ENCODE peak calls at places on chromosomes 16 and 17, in ten cellular contexts. M, U, K, G, F, V, P, X, H and E are unnamed samples.

GRCh38 chr16:12573300-12573699 is 230.4 kb downstream of the CPPED1 start:
- DNase-seq in H (no peak), X (no peak), M (no peak), U (peak), G (no peak), K (no peak), P (no peak), V (peak), F (peak), E (no peak)

GRCh38 chr16:66342294-66342900 is 24.1 kb upstream of the CDH5 start:
- DNase-seq in H (peak), P (peak), G (no peak), V (no peak), M (no peak), K (no peak), F (no peak), X (peak), U (no peak), E (no peak)

GRCh38 chr16:81493755-81494433 is 49.3 kb downstream of the CMIP start:
- DNase-seq in G (no peak), K (peak), H (peak), V (no peak), P (no peak), M (peak), F (peak), U (no peak), X (peak), E (no peak)

GRCh38 chr17:75010683-75011406 is 1.6 kb upstream of the MRPL58 start:
- DNase-seq in H (peak), V (no peak), M (no peak), G (no peak), X (peak), K (peak), F (peak), P (no peak), U (no peak), E (no peak)

GRCh38 chr17:40984226-40984625 is at the start of gene KRT40:
- DNase-seq in K (no peak), U (no peak), M (no peak), H (no peak), P (no peak), G (no peak), X (no peak), F (no peak), V (no peak), E (no peak)

GRCh38 chr17:67474081-67474661 is 97.1 kb downstream of the PITPNC1 start:
- DNase-seq in M (no peak), K (no peak), X (no peak), G (no peak), H (no peak), F (peak), U (peak), V (no peak), P (no peak), E (no peak)

GRCh38 chr16:21263640-21264211 is 14.4 kb downstream of the CRYM start:
- DNase-seq in U (no peak), P (peak), F (no peak), M (no peak), K (no peak), G (no peak), X (no peak), V (no peak), H (no peak), E (no peak)

GRCh38 chr17:3167574-3167973 is 29.7 kb upstream of the OR1A2 start:
- DNase-seq in M (no peak), P (no peak), V (no peak), G (no peak), X (no peak), K (no peak), H (no peak), F (no peak), U (no peak), E (no peak)

GRCh38 chr17:57532966-57533365 is 212.1 kb downstream of the CCDC182 start:
- DNase-seq in X (no peak), K (no peak), H (no peak), M (no peak), V (no peak), U (no peak), P (no peak), F (no peak), G (no peak), E (no peak)

GRCh38 chr17:44310612-44311376 is 2.4 kb downstream of the RUNDC3A start:
- DNase-seq in M (no peak), U (no peak), G (no peak), K (no peak), F (no peak), V (peak), P (no peak), X (no peak), H (peak), E (no peak)

GRCh38 chr16:381788-382717 is at the start of gene PGAP6:
- DNase-seq in M (peak), F (peak), G (peak), X (peak), H (peak), V (peak), U (no peak), P (peak), K (no peak), E (peak)